ENCODE peak calls at places on chromosomes 12 and 14, in seven cellular contexts. F is stomach, G is sigmoid colon, E is endothelial cell of umbilical vein, L is prostate gland, U is spleen, J is transverse colon. C is an unnamed sample.

GRCh38 chr12:130153803-130154202 is 8.5 kb upstream of the FZD10 start:
- DNase-seq in F (no peak), G (no peak), E (no peak), L (no peak), U (peak), J (no peak), C (peak)

GRCh38 chr12:60391791-60392190 is 796.0 kb downstream of the SLC16A7 start:
- DNase-seq in F (no peak), G (no peak), E (no peak), L (no peak), U (peak), J (no peak), C (no peak)

GRCh38 chr12:86827409-86827808 is 571.2 kb upstream of the MGAT4C start:
- DNase-seq in F (no peak), G (no peak), E (no peak), L (no peak), U (no peak), J (no peak), C (no peak)

GRCh38 chr12:114769634-114770033 is 85.7 kb upstream of the TBX3 start:
- DNase-seq in F (no peak), G (no peak), E (no peak), L (no peak), U (peak), J (no peak), C (no peak)

GRCh38 chr12:19179986-19180385 is 50.5 kb downstream of the PLEKHA5 start:
- DNase-seq in F (no peak), G (no peak), E (no peak), L (no peak), U (no peak), J (no peak), C (no peak)

GRCh38 chr12:118061876-118062791 is 1.2 kb upstream of the WSB2 start:
- DNase-seq in F (peak), G (peak), E (peak), L (peak), U (peak), J (peak), C (peak)

GRCh38 chr14:87522575-87522974 is 470.4 kb downstream of the GALC start:
- DNase-seq in F (no peak), G (no peak), E (no peak), L (no peak), U (no peak), J (no peak), C (no peak)

GRCh38 chr12:6392499-6392898 is 8.5 kb downstream of the LTBR start:
- DNase-seq in F (peak), G (peak), E (no peak), L (peak), U (no peak), J (peak), C (no peak)

GRCh38 chr12:110844551-110845395 is 2.0 kb upstream of the CCDC63 start:
- DNase-seq in F (no peak), G (no peak), E (no peak), L (peak), U (no peak), J (no peak), C (no peak)

GRCh38 chr12:3670083-3670620 is 82.8 kb downstream of the CRACR2A start:
- DNase-seq in F (no peak), G (no peak), E (no peak), L (no peak), U (no peak), J (no peak), C (no peak)

GRCh38 chr12:56020437-56021189 is at the start of gene IKZF4:
- DNase-seq in F (no peak), G (peak), E (no peak), L (no peak), U (no peak), J (no peak), C (no peak)

GRCh38 chr12:131990066-131990979 is 40.6 kb downstream of the EP400 start:
- DNase-seq in F (no peak), G (no peak), E (no peak), L (no peak), U (no peak), J (no peak), C (no peak)

GRCh38 chr12:97168804-97169203 is 261.7 kb downstream of the NEDD1 start:
- DNase-seq in F (no peak), G (no peak), E (no peak), L (no peak), U (no peak), J (no peak), C (no peak)

GRCh38 chr14:35929171-35929570 is 103.0 kb downstream of the BRMS1L start:
- DNase-seq in F (no peak), G (no peak), E (no peak), L (no peak), U (no peak), J (no peak), C (no peak)

GRCh38 chr12:72288436-72288835 is 16.3 kb downstream of the TRHDE start:
- DNase-seq in F (no peak), G (no peak), E (no peak), L (no peak), U (no peak), J (no peak), C (no peak)

GRCh38 chr12:34406228-34406995 is 384.1 kb downstream of the ALG10 start:
- DNase-seq in F (peak), G (peak), E (no peak), L (no peak), U (peak), J (peak), C (peak)

GRCh38 chr12:52521175-52521574 is 981 bp upstream of the KRT5 start:
- DNase-seq in F (peak), G (no peak), E (no peak), L (peak), U (no peak), J (no peak), C (no peak)

GRCh38 chr12:129771238-129771637 is 132.6 kb downstream of the TMEM132D start:
- DNase-seq in F (no peak), G (no peak), E (no peak), L (no peak), U (no peak), J (no peak), C (no peak)

GRCh38 chr12:65878540-65878939 is 54.3 kb downstream of the HMGA2 start:
- DNase-seq in F (no peak), G (no peak), E (peak), L (no peak), U (no peak), J (no peak), C (no peak)

GRCh38 chr14:84080961-84081360 is 1449.0 kb upstream of the FLRT2 start:
- DNase-seq in F (no peak), G (no peak), E (peak), L (no peak), U (no peak), J (no peak), C (no peak)

GRCh38 chr12:59596232-59597143 is 659 bp downstream of the SLC16A7 start:
- DNase-seq in F (peak), G (peak), E (peak), L (peak), U (peak), J (peak), C (peak)

GRCh38 chr14:59829941-59830734 is 40.4 kb downstream of the RTN1 start:
- DNase-seq in F (no peak), G (no peak), E (peak), L (no peak), U (no peak), J (no peak), C (no peak)

GRCh38 chr14:104893435-104894207 is 28.6 kb downstream of the CEP170B start:
- DNase-seq in F (peak), G (peak), E (no peak), L (peak), U (peak), J (peak), C (peak)

GRCh38 chr14:30940886-30941285 is 66.5 kb downstream of the COCH start:
- DNase-seq in F (no peak), G (no peak), E (no peak), L (no peak), U (no peak), J (no peak), C (no peak)

GRCh38 chr12:57099766-57100165 is 10.9 kb downstream of the NAB2 start:
- DNase-seq in F (no peak), G (no peak), E (no peak), L (no peak), U (no peak), J (no peak), C (peak)

GRCh38 chr14:58755026-58755929 is 117.5 kb downstream of the DACT1 start:
- DNase-seq in F (no peak), G (no peak), E (no peak), L (peak), U (no peak), J (no peak), C (no peak)

GRCh38 chr12:645563-646071 is 17.6 kb downstream of the NINJ2 start:
- DNase-seq in F (peak), G (peak), E (peak), L (no peak), U (no peak), J (no peak), C (no peak)

DNA sequence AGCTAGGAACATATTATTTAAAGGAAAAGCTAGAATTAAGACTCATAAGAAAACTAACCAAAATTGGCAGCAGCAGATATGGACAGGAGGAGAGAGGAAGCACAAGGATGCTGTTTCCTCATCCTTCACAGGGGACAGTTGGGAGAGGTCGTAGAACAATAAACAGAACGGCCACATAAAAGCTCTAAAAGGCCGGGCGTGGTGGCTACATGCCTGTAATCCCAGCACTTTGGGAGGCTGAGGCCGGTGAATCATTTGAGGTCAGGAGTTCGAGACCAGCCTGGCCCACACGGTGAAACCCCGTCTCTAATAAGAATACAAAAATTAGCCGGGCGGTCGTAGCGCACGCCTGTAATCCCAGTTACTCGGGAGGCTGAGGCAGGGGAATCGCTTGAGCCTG is 10.5 kb downstream of the TCL1B start:
- DNase-seq in F (no peak), G (no peak), E (no peak), L (no peak), U (no peak), J (no peak), C (no peak)
- TF ChIP-seq POLR2AphosphoS5 in F (no peak), G (no peak), E (no peak), L (no peak), U (no peak), J (no peak), C (no peak)

GRCh38 chr12:90622431-90622830 is 332.5 kb downstream of the CCER1 start:
- DNase-seq in F (no peak), G (no peak), E (peak), L (no peak), U (no peak), J (no peak), C (no peak)
- TF ChIP-seq POLR2A in F (no peak), G (no peak), E (no peak), L (no peak), U (no peak), J (no peak), C (no peak)

DNA sequence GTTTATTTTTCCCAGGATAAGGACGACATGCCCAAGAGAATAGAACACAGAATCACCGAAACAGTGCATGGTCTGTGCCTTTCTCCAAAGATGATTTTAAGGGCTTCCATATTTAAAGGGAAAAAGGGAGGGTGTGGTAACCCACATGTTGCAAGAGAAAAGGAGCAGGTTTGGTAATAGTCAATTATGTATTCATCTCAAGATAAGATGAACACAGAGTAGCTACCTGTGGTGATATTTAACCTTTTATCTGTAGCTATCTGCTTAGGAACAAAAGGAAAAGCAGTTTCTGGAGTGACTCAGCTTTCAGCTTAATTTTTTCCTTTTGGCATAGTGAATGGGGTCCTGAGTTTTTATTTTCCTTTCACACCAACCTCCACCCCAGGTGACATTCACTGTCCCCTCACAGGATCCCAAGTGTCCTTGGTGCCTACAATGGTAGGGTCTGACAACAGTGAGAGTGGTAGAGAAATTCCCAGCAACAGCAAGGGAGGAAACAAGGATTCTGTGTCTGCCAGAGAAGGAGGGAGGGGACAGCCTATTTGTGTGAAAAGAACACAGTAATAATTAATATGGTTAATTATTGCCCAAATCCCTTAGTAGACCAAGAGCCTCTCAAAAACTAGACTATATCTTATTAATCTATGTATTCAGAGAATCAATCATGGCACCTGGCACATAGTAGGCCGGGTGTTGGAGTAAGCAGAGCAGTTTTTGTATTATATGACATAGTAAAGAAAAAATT is 154.6 kb downstream of the PHLDA1 start:
- DNase-seq in F (no peak), G (no peak), E (no peak), L (no peak), U (no peak), J (no peak), C (no peak)
- H3K27ac ChIP-seq in F (peak), G (no peak), E (no peak), L (no peak), U (no peak), J (no peak), C (no peak)

GRCh38 chr14:75334191-75335051 is 55.8 kb downstream of the FOS start:
- DNase-seq in F (peak), G (peak), E (no peak), L (no peak), U (peak), J (peak), C (peak)
- TF ChIP-seq POLR2AphosphoS5 in F (peak), G (no peak), E (no peak), L (no peak), U (peak), J (no peak), C (no peak)

DNA sequence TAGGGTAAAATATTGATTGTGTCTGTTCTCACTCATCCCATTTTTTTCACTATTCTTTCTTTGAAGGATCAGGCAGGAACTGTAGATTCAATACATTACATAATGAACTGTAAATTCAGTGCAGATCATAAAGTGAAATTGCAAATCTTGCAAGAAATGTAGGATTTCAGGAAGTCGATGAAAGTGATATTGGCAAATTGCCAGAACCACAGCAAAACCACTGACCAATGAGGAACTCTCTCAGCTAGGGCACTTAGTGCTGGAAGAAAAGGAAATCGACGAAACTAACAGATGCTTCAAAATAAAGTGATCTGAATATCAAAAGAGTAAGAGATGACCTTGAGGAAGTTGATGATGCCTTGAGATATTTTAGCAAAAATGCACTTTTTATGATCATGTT is 157.6 kb downstream of the AACS start:
- DNase-seq in F (no peak), G (no peak), E (no peak), L (no peak), U (no peak), J (no peak), C (no peak)
- TF ChIP-seq POLR2A in F (no peak), G (no peak), E (no peak), L (no peak), U (no peak), J (no peak), C (no peak)

GRCh38 chr12:124861492-124861891 is 2.2 kb downstream of the SCARB1 start:
- DNase-seq in F (no peak), G (peak), E (peak), L (peak), U (no peak), J (peak), C (no peak)
- H3K27ac ChIP-seq in F (no peak), G (no peak), E (no peak), L (no peak), U (no peak), J (no peak), C (no peak)